ENCODE peak calls at places on chromosomes 4 and X, in seven cellular contexts. W is right lobe of liver; T is thyroid gland; Z is naive thymus-derived CD4-positive, alpha-beta T cell; I is mesenchymal stem cell; H is tibial nerve; B is GM23248. G is an unnamed sample. For H3K4me1, the result is how much of the 10 kb centered on the place peaks cover.

GRCh38 chr4:139522457-139522856 is 33.6 kb downstream of the SETD7 start:
- DNase-seq in I (no peak), B (no peak), T (no peak), W (no peak), Z (no peak), H (no peak), G (no peak)

GRCh38 chr4:15457401-15458201 is 12.1 kb upstream of the CC2D2A start:
- DNase-seq in W (no peak), B (peak), T (no peak), I (peak), H (no peak), Z (peak), G (no peak)

GRCh38 chr4:184384056-184384809 is 90.1 kb downstream of the IRF2 start:
- DNase-seq in I (peak), B (peak), H (no peak), W (peak), Z (no peak), T (peak), G (peak)

GRCh38 chrX:135086197-135086854 is 34.0 kb downstream of the ETDB start:
- DNase-seq in I (peak), T (peak), W (no peak), B (peak), H (no peak), Z (peak), G (no peak)

GRCh38 chr4:76886214-76886613 is 11.7 kb downstream of the SOWAHB start:
- DNase-seq in Z (no peak), H (no peak), B (no peak), T (no peak), I (no peak), W (no peak), G (no peak)

GRCh38 chrX:41090568-41091238 is 5.5 kb downstream of the USP9X start:
- DNase-seq in H (no peak), B (peak), W (no peak), Z (no peak), I (peak), T (no peak), G (no peak)

GRCh38 chr4:19164334-19164733 is 1087.4 kb upstream of the SLIT2 start:
- DNase-seq in I (no peak), T (no peak), H (no peak), W (no peak), B (no peak), Z (no peak), G (no peak)

GRCh38 chrX:132373610-132374009 is 115.2 kb downstream of the MBNL3 start:
- DNase-seq in I (no peak), T (no peak), B (no peak), H (no peak), W (no peak), Z (no peak), G (no peak)

GRCh38 chr4:29708473-29708872 is 1011.7 kb upstream of the PCDH7 start:
- DNase-seq in T (no peak), Z (no peak), W (no peak), I (peak), H (no peak), B (no peak), G (no peak)

GRCh38 chrX:48940404-48940955 is 16.9 kb downstream of the OTUD5 start:
- DNase-seq in I (no peak), H (no peak), Z (no peak), T (no peak), W (no peak), B (no peak), G (no peak)

GRCh38 chr4:150244600-150244999 is 166.4 kb downstream of the DCLK2 start:
- DNase-seq in I (peak), W (no peak), T (no peak), B (peak), H (no peak), Z (no peak), G (no peak)

GRCh38 chr4:5204781-5205180 is 153.5 kb downstream of the STK32B start:
- DNase-seq in Z (no peak), H (no peak), B (peak), I (no peak), W (no peak), T (no peak), G (peak)

GRCh38 chr4:81921757-81922159 is 450.1 kb upstream of the RASGEF1B start:
- DNase-seq in B (no peak), H (no peak), Z (no peak), W (no peak), T (no peak), I (no peak), G (no peak)

GRCh38 chr4:158775091-158775651 is 6.3 kb downstream of the FNIP2 start:
- DNase-seq in T (no peak), H (no peak), B (peak), W (no peak), I (peak), Z (no peak), G (no peak)

GRCh38 chr4:113646456-113646809 is 115.1 kb downstream of the CAMK2D start:
- DNase-seq in B (peak), I (no peak), W (no peak), T (no peak), H (no peak), Z (no peak), G (no peak)

GRCh38 chr4:8830611-8831200 is 40.9 kb downstream of the HMX1 start:
- DNase-seq in H (no peak), Z (no peak), B (no peak), T (no peak), W (no peak), I (no peak), G (no peak)

GRCh38 chrX:150165776-150166610 is 197.1 kb upstream of the MAMLD1 start:
- DNase-seq in Z (no peak), T (no peak), H (no peak), I (no peak), W (no peak), B (peak), G (no peak)

GRCh38 chr4:143337600-143338287 is 1.1 kb downstream of the GAB1 start:
- DNase-seq in I (peak), W (peak), H (peak), B (peak), Z (no peak), T (peak), G (peak)

GRCh38 chr4:99885063-99885664 is 9.1 kb downstream of the LAMTOR3 start:
- DNase-seq in Z (peak), B (peak), T (peak), I (peak), W (no peak), H (no peak), G (no peak)

GRCh38 chrX:148498067-148498466 is 2.4 kb upstream of the AFF2 start:
- DNase-seq in T (no peak), H (no peak), B (no peak), I (no peak), Z (peak), W (no peak), G (no peak)

GRCh38 chr4:13403326-13403725 is 80.8 kb downstream of the RAB28 start:
- DNase-seq in T (no peak), W (no peak), H (no peak), B (no peak), I (no peak), Z (no peak), G (no peak)

GRCh38 chrX:124393238-124393637 is 46.9 kb downstream of the SH2D1A start:
- DNase-seq in Z (no peak), I (no peak), T (no peak), H (no peak), B (no peak), W (no peak), G (no peak)
- H3K4me1 ChIP-seq in Z (under half), I (under half), T (under half), H (under half), B (under half), W (under half), G (under half)

GRCh38 chr4:7512428-7512827 is 77.7 kb upstream of the PSAPL1 start:
- DNase-seq in T (no peak), I (no peak), W (no peak), B (no peak), Z (no peak), H (no peak), G (no peak)
- H3K4me1 ChIP-seq in T (under half), I (under half), W (under half), B (under half), Z (under half), H (under half), G (under half)

DNA sequence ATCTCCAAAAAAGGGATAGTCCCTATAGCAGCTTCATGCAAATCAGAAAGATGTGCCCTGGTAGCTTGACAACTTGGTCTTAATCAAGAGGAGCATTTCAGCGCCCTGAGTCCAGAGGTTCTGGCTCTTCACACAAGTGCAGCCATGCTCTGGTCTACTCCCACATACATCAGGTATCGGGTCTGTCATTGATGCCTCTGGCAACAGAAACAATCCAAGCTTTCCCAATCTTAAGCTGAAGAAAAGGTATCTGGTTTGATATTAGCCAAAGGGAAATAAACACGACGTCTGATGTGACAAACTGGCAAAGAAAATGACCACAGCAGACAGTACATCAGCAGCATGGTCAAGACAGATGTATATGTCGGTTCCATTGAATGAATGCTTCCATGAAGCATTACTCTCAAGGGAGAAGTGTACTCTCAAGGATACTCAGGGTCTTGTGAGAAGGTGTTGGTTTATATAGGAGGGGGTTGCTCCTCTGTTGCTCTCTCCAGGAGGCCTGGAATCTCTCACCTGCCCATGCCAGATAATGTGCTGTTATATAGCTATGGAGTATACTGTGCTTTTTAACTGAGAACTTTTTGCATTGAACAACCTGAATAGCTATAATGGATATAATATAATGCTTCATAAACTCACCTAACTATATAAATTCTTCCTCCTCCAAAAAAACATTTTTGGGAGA is 879.6 kb upstream of the PCDH10 start:
- DNase-seq in W (no peak), H (no peak), Z (no peak), B (no peak), I (no peak), T (no peak), G (no peak)
- H3K4me1 ChIP-seq in W (under half), H (under half), Z (under half), B (under half), I (under half), T (under half), G (under half)

DNA sequence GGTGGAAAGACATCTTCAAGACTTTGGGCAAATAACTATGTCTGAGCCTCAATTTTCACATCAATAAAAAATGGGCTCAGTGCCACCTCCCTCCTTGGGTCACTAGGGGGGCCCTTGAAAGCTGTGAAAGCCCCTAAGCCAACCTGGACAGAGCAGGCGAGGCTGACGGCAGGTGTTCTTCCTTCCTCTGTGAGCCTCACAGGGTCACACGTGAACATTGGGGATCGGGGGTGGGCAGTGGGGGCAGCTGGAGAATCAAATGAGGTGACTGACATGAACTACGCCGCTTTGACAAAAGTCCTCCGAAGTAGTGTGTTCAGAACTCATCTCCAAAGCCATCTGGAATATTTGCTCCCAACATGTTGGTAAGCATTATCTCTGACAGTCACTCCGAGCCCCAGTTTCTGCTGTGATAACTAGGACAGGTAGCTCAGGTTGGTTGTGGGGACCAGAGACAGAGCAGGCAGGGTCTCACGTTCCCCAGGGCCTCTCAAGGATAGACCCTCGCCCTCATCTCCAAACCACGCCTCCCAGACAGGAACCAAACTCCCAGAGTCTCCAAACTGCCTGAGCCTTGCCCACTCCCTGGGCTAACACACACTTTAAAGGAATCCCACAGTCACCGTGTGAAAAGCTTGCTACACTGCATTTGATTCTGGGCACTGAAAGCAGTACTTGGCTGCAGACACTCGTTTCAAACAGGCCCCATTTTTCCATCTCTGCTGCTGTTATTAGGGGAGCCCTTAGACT is 825 bp upstream of the WFS1 start:
- DNase-seq in B (no peak), Z (peak), W (no peak), H (no peak), I (no peak), T (no peak), G (no peak)
- H3K4me1 ChIP-seq in B (under half), Z (under half), W (under half), H (under half), I (under half), T (under half), G (under half)

G was measured in uterus.